ENCODE peak calls at places on chromosomes 5 and 9, in ten cellular contexts. P is GM23338, X is bronchial epithelial cell, E is HFFc6, M is heart right ventricle, U is A549, G is nephron progenitor cell, A is AG09309, F is GM20000, L is AG09319. Q is an unnamed sample.

GRCh38 chr9:130024597-130024994 is 18.4 kb downstream of the FNBP1 start:
- DNase-seq in X (peak; percentile 92), F (no peak), P (no peak), G (no peak), M (no peak), E (no peak), U (peak; percentile 45), L (no peak), A (no peak), Q (no peak)

GRCh38 chr9:131554865-131555351 is 9.6 kb downstream of the PRRT1B start:
- DNase-seq in M (no peak), A (no peak), U (no peak), E (no peak), L (no peak), G (peak; percentile 55), F (no peak), P (peak; percentile 54), X (no peak), Q (no peak)

GRCh38 chr9:8778356-8778755 is 978.8 kb upstream of the DMAC1 start:
- DNase-seq in X (no peak), U (no peak), E (no peak), L (no peak), A (no peak), G (no peak), M (no peak), P (no peak), F (no peak), Q (no peak)

GRCh38 chr5:154540600-154540999 is 62.6 kb upstream of the HAND1 start:
- DNase-seq in F (no peak), A (no peak), L (no peak), U (no peak), P (no peak), M (no peak), X (no peak), G (no peak), E (no peak), Q (no peak)

GRCh38 chr9:134010774-134011173 is 14.5 kb upstream of the BRD3OS start:
- DNase-seq in L (no peak), P (no peak), F (no peak), G (no peak), U (no peak), E (no peak), X (no peak), M (no peak), A (no peak), Q (no peak)

GRCh38 chr5:37539459-37539858 is 160.3 kb downstream of the WDR70 start:
- DNase-seq in A (no peak), M (no peak), L (no peak), U (no peak), F (no peak), P (no peak), G (no peak), E (no peak), X (peak; percentile 67), Q (no peak)

GRCh38 chr5:156148307-156148706 is 178.7 kb upstream of the SGCD start:
- DNase-seq in G (no peak), M (no peak), L (no peak), E (no peak), X (no peak), P (no peak), U (no peak), F (no peak), A (no peak), Q (no peak)

GRCh38 chr5:83142526-83142925 is 65.2 kb downstream of the XRCC4 start:
- DNase-seq in F (no peak), M (no peak), P (no peak), U (no peak), G (no peak), L (no peak), A (no peak), X (no peak), E (no peak), Q (no peak)

GRCh38 chr5:38879091-38879460 is 33.3 kb downstream of the OSMR start:
- DNase-seq in P (no peak), L (no peak), F (no peak), M (no peak), A (no peak), X (no peak), G (no peak), E (no peak), U (no peak), Q (no peak)

GRCh38 chr5:42579320-42579719 is 156.1 kb downstream of the GHR start:
- DNase-seq in U (no peak), M (no peak), E (no peak), P (no peak), G (no peak), L (no peak), A (no peak), X (peak; percentile 74), F (no peak), Q (no peak)

DNA sequence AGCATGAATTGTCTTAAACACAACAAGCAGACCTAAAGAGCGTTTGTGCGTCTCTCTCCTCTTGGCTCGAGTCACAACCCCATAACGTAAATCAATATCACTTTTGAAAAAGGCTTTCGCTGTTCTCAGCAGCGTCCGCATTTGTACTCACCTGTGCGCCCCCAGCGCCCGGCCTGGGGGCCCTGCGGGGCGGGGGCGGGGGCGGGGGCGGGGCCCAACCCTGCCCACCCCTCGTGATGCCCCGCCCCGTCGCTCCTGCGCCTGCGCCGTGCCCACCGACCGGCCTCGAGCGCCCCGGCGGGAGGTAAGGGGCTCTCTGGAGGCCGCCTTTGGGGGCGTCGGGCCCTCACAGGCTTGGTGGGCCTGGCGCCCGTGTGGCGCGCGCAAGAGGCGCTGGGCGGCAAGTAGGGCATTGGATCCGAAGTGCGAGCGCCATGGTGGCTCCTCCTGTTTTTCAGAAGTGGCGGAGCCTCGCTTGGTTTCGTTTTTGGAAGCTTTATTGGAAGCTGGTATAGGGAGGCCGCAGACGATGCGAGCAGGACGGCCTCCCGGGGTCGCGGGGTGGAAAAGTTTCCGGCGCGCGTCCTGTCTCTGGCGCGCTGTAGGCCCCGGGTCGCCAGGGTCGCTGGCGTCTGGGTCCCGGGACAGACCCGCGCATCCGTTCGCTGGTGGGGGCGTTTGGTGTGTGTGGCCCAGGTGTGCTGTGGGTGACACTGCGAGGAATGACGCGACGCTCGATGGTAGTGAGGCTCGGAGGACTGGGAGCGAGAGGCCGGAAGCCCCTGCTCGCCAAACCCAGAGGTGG is at the start of gene STX17:
- DNase-seq in M (peak; percentile 77), E (peak; percentile 60), G (peak; percentile 89), A (peak; percentile 25), X (peak; percentile 58), L (peak; percentile 37), F (peak; percentile 94), P (peak; percentile 79), U (peak; percentile 64), Q (peak; percentile 55)
- TF ChIP-seq CTCF in M (peak; percentile 6), E (peak; percentile 5), G (no peak), A (no peak), X (peak; percentile 8), L (no peak), F (no peak), P (no peak), U (peak; percentile 12), Q (no peak)

GRCh38 chr5:74216012-74216411 is 424.5 kb downstream of the ENC1 start:
- DNase-seq in M (no peak), U (no peak), P (no peak), E (no peak), G (no peak), F (no peak), L (no peak), A (no peak), X (no peak), Q (no peak)

GRCh38 chr5:74206571-74207550 is 433.7 kb downstream of the ENC1 start:
- DNase-seq in G (no peak), U (no peak), F (no peak), E (peak; percentile 84), L (no peak), X (peak; percentile 76), P (peak; percentile 38), A (peak; percentile 42), M (peak; percentile 37), Q (no peak)

GRCh38 chr5:74209566-74209965 is 431.0 kb downstream of the ENC1 start:
- DNase-seq in A (no peak), E (no peak), X (no peak), M (no peak), U (no peak), F (no peak), P (no peak), G (no peak), L (no peak), Q (no peak)

DNA sequence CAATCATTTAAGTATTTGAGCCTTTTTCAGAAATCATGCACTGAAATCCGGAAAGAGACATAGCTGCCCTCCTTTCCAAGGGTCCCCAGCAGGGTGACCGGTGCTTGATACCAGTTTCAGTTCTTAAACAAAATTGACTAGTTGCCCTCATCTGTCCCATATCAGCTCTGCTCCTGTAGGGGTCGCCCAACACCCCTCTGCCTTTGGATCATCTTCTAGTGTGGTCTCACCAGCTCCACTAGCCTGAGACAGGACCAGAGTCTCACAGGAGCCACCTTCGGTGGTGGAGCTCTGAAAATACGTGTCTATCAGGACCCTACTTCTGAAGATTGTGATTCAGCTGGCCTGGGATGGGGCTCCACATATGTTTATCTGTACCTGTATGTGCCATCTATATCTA is 428.2 kb downstream of the ENC1 start:
- DNase-seq in E (peak; percentile 38), P (peak; percentile 60), G (peak; percentile 16), U (no peak), F (no peak), X (peak; percentile 43), A (no peak), M (no peak), L (no peak), Q (no peak)
- TF ChIP-seq CTCF in E (peak; percentile 74), P (peak; percentile 81), G (peak; percentile 25), U (peak; percentile 25), F (no peak), X (peak; percentile 52), A (peak; percentile 51), M (no peak), L (peak; percentile 40), Q (no peak)

DNA sequence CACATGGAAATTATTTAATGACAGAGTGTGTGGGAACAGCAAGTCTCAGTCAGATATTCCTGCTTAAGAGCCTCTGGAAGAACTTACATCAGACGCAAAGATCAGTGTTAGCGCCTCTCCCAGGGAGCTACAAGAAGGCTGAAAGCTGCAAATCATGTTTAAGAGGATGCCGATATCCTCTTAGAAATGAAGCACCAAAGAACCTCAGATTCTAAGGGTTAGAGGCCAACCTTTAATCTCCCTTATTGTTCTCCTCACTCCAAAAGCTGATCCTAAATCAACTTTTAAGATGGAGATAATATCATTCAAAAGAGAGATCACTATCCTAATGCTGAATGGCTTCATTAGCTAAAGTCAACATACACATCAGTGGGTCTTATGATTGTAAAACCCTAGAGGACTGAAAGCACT is 160.6 kb downstream of the NFIB start:
- DNase-seq in X (no peak), P (peak; percentile 11), A (no peak), M (no peak), F (no peak), L (peak; percentile 8), E (no peak), G (no peak), U (no peak), Q (no peak)
- TF ChIP-seq CTCF in X (no peak), P (no peak), A (no peak), M (no peak), F (no peak), L (no peak), E (no peak), G (no peak), U (no peak), Q (no peak)

DNA sequence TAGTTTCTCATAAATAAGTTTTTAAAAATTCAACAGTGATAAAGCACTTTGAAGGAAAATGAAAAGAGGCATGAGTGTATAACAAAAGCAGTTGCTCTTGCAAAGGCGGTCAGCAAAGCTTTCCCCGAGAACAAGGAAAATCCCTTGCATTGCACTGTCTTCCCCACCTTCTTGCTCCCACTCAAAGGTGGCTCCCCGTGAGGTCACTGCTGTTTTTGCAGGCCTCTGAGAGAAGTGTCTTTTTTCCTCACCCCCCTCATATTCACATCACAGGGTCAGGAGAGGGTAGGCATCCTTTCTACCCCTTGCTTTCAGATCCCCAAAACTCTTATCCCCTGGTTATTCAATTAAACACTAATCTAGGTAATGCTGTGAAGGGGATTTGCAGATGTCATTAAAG is 15.2 kb upstream of the SLC36A1 start:
- DNase-seq in F (no peak), U (no peak), E (no peak), M (no peak), L (no peak), G (no peak), X (no peak), A (no peak), P (peak; percentile 38), Q (no peak)
- TF ChIP-seq CTCF in F (no peak), U (no peak), E (no peak), M (no peak), L (no peak), G (no peak), X (no peak), A (no peak), P (no peak), Q (no peak)

Q was measured in CD14-positive monocyte.